ENCODE peak calls at places on chromosomes 11 and 22, in six cellular contexts. O, V, Y, G, D and P are unnamed samples.

GRCh38 chr11:65418431-65418680 is 4.2 kb upstream of the NEAT1 start:
- DNase-seq in Y (no peak), G (no peak), O (no peak), V (no peak), D (no peak), P (no peak)

GRCh38 chr11:113189909-113190667 is 124.3 kb upstream of the TTC12 start:
- DNase-seq in G (no peak), V (no peak), Y (peak; percentile 92), D (peak; percentile 64), O (peak; percentile 88), P (no peak)

GRCh38 chr11:9528573-9529332 is 44.7 kb upstream of the WEE1 start:
- DNase-seq in D (no peak), V (no peak), O (no peak), Y (no peak), G (no peak), P (no peak)

GRCh38 chr22:26801449-26801848 is 144.1 kb downstream of the MIAT start:
- DNase-seq in G (no peak), O (no peak), Y (no peak), D (no peak), V (no peak), P (no peak)

GRCh38 chr11:75789521-75789920 is 20.9 kb downstream of the DGAT2 start:
- DNase-seq in O (no peak), G (no peak), D (no peak), Y (no peak), V (no peak), P (no peak)

GRCh38 chr22:22755778-22756100 is 111.3 kb downstream of the GGTLC2 start:
- DNase-seq in G (no peak), O (no peak), D (no peak), V (no peak), Y (no peak), P (no peak)

GRCh38 chr22:17774206-17774927 is at the start of gene BID:
- DNase-seq in G (peak; percentile 76), O (no peak), V (peak; percentile 72), D (no peak), Y (peak; percentile 25), P (no peak)

GRCh38 chr11:129267716-129268115 is 75.6 kb upstream of the ARHGAP32 start:
- DNase-seq in O (no peak), G (no peak), D (no peak), V (no peak), Y (no peak), P (peak; percentile 62)

GRCh38 chr11:62169448-62169847 is 20.6 kb upstream of the SCGB1D1 start:
- DNase-seq in G (no peak), V (no peak), O (no peak), Y (no peak), D (no peak), P (no peak)

GRCh38 chr11:116376054-116376453 is 396.7 kb downstream of the BUD13 start:
- DNase-seq in V (no peak), O (no peak), G (no peak), Y (no peak), D (no peak), P (no peak)

GRCh38 chr22:46734830-46735453 is 3.1 kb downstream of the CERK start:
- DNase-seq in G (no peak), O (no peak), Y (no peak), D (no peak), V (peak; percentile 61), P (no peak)

GRCh38 chr11:134293119-134294113 is 17.2 kb downstream of the GLB1L3 start:
- DNase-seq in D (no peak), G (no peak), Y (no peak), V (no peak), O (no peak), P (no peak)

GRCh38 chr11:127133061-127133460 is 132.5 kb upstream of the KIRREL3 start:
- DNase-seq in V (no peak), O (no peak), Y (no peak), D (no peak), G (no peak), P (no peak)

DNA sequence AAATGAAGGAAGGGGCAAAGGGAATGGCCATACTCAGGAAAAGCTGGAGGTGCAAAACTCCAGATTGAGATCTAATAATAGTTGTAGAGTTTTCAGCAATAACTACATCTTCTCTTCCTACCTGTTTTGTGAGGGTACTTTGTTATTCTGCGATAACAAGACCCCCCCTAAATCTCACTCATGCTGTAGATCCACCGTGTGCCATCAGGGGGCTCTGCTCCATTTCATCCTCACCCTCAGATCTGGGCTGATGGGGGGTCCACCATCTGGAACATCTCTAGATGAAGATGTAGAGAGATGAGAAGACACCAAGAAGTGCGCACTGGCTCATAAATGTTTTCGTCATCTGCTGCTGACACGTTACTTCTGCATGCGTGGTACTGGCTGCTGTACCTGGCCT is 135.9 kb upstream of the KIRREL3 start:
- DNase-seq in O (no peak), V (no peak), D (no peak), Y (no peak), G (no peak), P (no peak)
- TF ChIP-seq CTCF in O (no peak), V (no peak), D (no peak), Y (no peak), G (no peak), P (peak; percentile 28)

DNA sequence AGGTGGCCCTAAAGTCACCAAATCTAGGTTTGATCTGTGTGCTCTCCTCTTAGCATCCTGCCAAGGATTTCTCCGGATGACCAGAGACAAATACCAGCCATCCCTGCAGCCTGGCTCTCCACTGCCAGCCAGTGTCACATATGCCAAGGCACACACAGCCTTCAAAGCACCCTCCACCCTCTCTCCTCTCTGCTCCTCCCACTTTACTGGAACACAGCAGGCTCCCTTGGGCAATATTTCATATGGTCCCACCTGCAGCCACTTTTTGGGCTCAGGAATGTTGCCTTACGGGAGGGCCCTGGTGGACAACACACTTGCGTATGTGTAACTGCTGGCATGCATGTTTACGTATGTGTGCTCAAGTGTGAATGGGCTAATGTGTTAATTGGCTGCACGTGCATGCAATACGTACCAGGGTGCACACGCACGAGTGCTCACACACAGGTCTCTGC is 183.9 kb downstream of the CEP164 start:
- DNase-seq in G (no peak), D (no peak), O (no peak), Y (no peak), V (no peak), P (no peak)
- TF ChIP-seq CTCF in G (no peak), D (no peak), O (no peak), Y (no peak), V (no peak), P (no peak)

DNA sequence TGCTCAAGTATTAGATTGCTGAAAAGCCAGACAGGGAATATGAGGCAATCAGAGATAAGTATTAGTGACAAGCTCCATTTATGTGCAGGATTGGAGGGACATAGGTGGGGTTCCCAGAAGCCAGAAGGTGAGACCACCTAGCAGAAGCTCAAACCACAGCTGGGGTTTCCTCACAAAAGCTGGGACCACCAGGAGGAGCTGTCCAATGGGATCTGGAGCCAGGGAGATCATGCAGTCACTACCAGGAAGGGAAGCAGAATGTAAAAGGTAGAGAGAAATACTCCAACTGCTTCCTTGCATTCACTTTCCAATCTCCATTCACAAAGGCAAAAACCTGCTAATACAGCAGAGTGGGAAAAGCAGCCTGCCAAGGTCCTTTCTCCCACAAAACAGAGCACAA is 5.2 kb upstream of the FSHB start:
- DNase-seq in G (peak; percentile 4), Y (no peak), O (no peak), V (no peak), D (no peak), P (no peak)
- TF ChIP-seq CTCF in G (peak; percentile 11), Y (no peak), O (no peak), V (no peak), D (no peak), P (no peak)

GRCh38 chr11:33615751-33616150 is 84.9 kb downstream of the C11orf91 start:
- DNase-seq in D (no peak), V (no peak), G (no peak), Y (no peak), O (no peak), P (no peak)

GRCh38 chr11:33618956-33619355 is 81.7 kb downstream of the C11orf91 start:
- DNase-seq in D (no peak), G (no peak), V (no peak), O (no peak), Y (no peak), P (no peak)

GRCh38 chr11:33617672-33618362 is 82.8 kb downstream of the C11orf91 start:
- DNase-seq in V (no peak), D (no peak), O (no peak), G (no peak), Y (no peak), P (no peak)

GRCh38 chr11:33618363-33618735 is 82.3 kb downstream of the C11orf91 start:
- DNase-seq in G (no peak), O (no peak), Y (no peak), D (no peak), V (no peak), P (no peak)

GRCh38 chr11:33616552-33616951 is 84.1 kb downstream of the C11orf91 start:
- DNase-seq in V (no peak), G (no peak), D (no peak), Y (no peak), O (no peak), P (no peak)
- TF ChIP-seq CTCF in V (no peak), G (no peak), D (no peak), Y (no peak), O (no peak), P (no peak)

DNA sequence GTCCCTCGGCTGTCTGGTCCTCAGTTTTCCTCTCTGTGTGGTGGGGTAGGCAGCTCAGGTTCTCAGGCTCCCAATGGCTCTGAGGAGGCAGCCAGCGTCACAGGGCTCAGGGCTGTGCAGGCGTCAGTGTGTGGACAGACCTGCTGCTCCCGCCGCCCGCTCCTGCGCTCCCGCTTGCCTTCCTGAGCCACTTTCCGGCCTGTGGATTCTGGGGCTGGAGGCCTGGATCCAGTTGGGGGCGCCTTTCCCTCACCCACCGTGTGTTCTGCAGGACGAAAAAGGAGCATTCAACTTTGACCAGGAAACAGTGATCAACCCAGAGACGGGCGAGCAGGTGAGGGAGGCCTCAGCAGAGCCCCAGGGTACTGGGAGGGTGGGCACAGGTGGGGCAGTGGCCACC is 14.7 kb downstream of the DPP3 start:
- DNase-seq in G (no peak), D (no peak), V (no peak), O (no peak), Y (no peak), P (no peak)
- TF ChIP-seq CTCF in G (no peak), D (no peak), V (no peak), O (no peak), Y (no peak), P (no peak)

GRCh38 chr11:8309862-8310261 is 46.2 kb upstream of the LMO1 start:
- DNase-seq in O (no peak), G (no peak), V (no peak), Y (no peak), D (no peak), P (no peak)
- TF ChIP-seq CTCF in O (no peak), G (peak; percentile 7), V (no peak), Y (no peak), D (no peak), P (no peak)

GRCh38 chr22:50326959-50327710 is at the start of gene DENND6B:
- DNase-seq in V (peak; percentile 80), O (peak; percentile 85), G (peak; percentile 89), D (no peak), Y (peak; percentile 89), P (peak; percentile 85)
- TF ChIP-seq CTCF in V (peak; percentile 41), O (no peak), G (no peak), D (no peak), Y (no peak), P (peak; percentile 64)

DNA sequence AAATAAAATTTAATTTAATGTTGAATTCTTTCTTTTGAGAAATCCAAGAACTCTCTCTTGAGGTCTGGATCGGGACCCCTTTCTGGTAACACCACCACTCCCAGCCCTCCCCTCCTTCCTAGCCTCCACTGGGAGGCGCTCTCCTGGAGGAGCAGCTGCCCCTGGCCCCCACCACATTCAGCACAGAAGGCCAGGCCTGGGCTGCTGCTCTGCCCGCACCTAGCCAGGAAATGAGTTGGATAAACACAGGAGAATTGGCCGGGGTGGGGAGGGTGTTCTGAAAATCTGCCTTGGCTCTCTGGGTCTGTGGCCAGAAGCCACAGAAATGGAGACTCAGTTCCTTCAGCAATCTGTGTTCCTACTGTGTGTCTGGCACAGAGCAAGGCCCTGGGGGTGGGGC is 31.2 kb downstream of the C22orf42 start:
- DNase-seq in Y (no peak), O (no peak), D (no peak), V (no peak), G (no peak), P (no peak)
- TF ChIP-seq CTCF in Y (no peak), O (no peak), D (no peak), V (no peak), G (peak; percentile 21), P (no peak)